ENCODE peak calls at places on chromosomes 12 and 14, in nine cellular contexts. M is body of pancreas; A is neural progenitor cell; O is SK-N-SH; Q is transverse colon; Y is SJSA1; D is adrenal gland; P is CD4-positive, CD25-positive, alpha-beta regulatory T cell; K is right cardiac atrium. J is an unnamed sample.

GRCh38 chr14:50822501-50823042 is 8.4 kb downstream of the NIN start:
- DNase-seq in M (no peak), A (no peak), O (no peak), Q (no peak), Y (no peak), D (no peak), P (peak; percentile 11), K (no peak), J (no peak)

GRCh38 chr12:57240926-57241555 is 9.9 kb downstream of the STAC3 start:
- DNase-seq in M (no peak), A (peak; percentile 72), O (peak; percentile 63), Q (peak; percentile 28), Y (no peak), D (no peak), P (no peak), K (no peak), J (peak; percentile 100)

GRCh38 chr12:118189761-118190181 is 53.8 kb downstream of the PEBP1 start:
- DNase-seq in M (peak; percentile 19), A (peak; percentile 59), O (peak; percentile 53), Q (no peak), Y (no peak), D (peak; percentile 39), P (no peak), K (peak; percentile 70), J (peak; percentile 79)

GRCh38 chr14:94559638-94560290 is 1.5 kb upstream of the SERPINA4 start:
- DNase-seq in M (no peak), A (no peak), O (no peak), Q (no peak), Y (no peak), D (no peak), P (no peak), K (peak; percentile 65), J (no peak)

GRCh38 chr14:33464563-33464962 is 486.3 kb downstream of the EGLN3 start:
- DNase-seq in M (no peak), A (no peak), O (no peak), Q (no peak), Y (no peak), D (no peak), P (no peak), K (no peak), J (no peak)

GRCh38 chr12:57452181-57452936 is 2.7 kb upstream of the INHBE start:
- DNase-seq in M (no peak), A (no peak), O (no peak), Q (no peak), Y (no peak), D (no peak), P (no peak), K (no peak), J (peak; percentile 68)

GRCh38 chr12:68154768-68155167 is 4.8 kb downstream of the IFNG start:
- DNase-seq in M (no peak), A (no peak), O (no peak), Q (no peak), Y (no peak), D (no peak), P (no peak), K (no peak), J (peak; percentile 32)

GRCh38 chr14:29548948-29549370 is 378.7 kb downstream of the PRKD1 start:
- DNase-seq in M (no peak), A (peak; percentile 69), O (peak; percentile 23), Q (no peak), Y (no peak), D (peak; percentile 20), P (peak; percentile 16), K (no peak), J (peak; percentile 15)

GRCh38 chr14:105092124-105092911 is 27.1 kb upstream of the GPR132 start:
- DNase-seq in M (peak; percentile 36), A (peak; percentile 26), O (peak; percentile 72), Q (peak; percentile 81), Y (no peak), D (no peak), P (no peak), K (peak; percentile 68), J (no peak)

GRCh38 chr14:96168581-96168980 is 36.1 kb upstream of the BDKRB2 start:
- DNase-seq in M (no peak), A (no peak), O (no peak), Q (no peak), Y (no peak), D (no peak), P (no peak), K (no peak), J (no peak)

GRCh38 chr12:118312578-118312977 is 60.1 kb downstream of the TAOK3 start:
- DNase-seq in M (no peak), A (no peak), O (no peak), Q (no peak), Y (no peak), D (no peak), P (peak; percentile 18), K (no peak), J (no peak)

GRCh38 chr14:59630281-59630963 is 53.8 kb upstream of the CCDC175 start:
- DNase-seq in M (no peak), A (peak; percentile 82), O (peak; percentile 89), Q (no peak), Y (no peak), D (no peak), P (no peak), K (peak; percentile 48), J (no peak)
- H3K4me3 ChIP-seq in M (no peak overlapping the region), A (peak overlapping the region; percentile 82), O (peak overlapping the region; percentile 57), Q (no peak overlapping the region), Y (no peak overlapping the region), D (no peak overlapping the region), P (no peak overlapping the region), K (peak overlapping the region; percentile 9), J (no peak overlapping the region)

GRCh38 chr12:124420041-124420765 is 125.3 kb downstream of the RFLNA start:
- DNase-seq in M (no peak), A (no peak), O (no peak), Q (no peak), Y (no peak), D (no peak), P (no peak), K (no peak), J (no peak)
- H3K27ac ChIP-seq in M (no peak overlapping the region), A (no peak overlapping the region), O (no peak overlapping the region), Q (peak overlapping the region; percentile 97), Y (no peak overlapping the region), D (no peak overlapping the region), P (no peak overlapping the region), K (peak overlapping the region; percentile 11), J (no peak overlapping the region)

GRCh38 chr14:67004521-67004920 is 184.7 kb upstream of the GARIN2 start:
- DNase-seq in M (no peak), A (no peak), O (no peak), Q (no peak), Y (no peak), D (no peak), P (no peak), K (no peak), J (no peak)
- H3K4me3 ChIP-seq in M (no peak overlapping the region), A (no peak overlapping the region), O (no peak overlapping the region), Q (no peak overlapping the region), Y (no peak overlapping the region), D (no peak overlapping the region), P (no peak overlapping the region), K (no peak overlapping the region), J (no peak overlapping the region)

DNA sequence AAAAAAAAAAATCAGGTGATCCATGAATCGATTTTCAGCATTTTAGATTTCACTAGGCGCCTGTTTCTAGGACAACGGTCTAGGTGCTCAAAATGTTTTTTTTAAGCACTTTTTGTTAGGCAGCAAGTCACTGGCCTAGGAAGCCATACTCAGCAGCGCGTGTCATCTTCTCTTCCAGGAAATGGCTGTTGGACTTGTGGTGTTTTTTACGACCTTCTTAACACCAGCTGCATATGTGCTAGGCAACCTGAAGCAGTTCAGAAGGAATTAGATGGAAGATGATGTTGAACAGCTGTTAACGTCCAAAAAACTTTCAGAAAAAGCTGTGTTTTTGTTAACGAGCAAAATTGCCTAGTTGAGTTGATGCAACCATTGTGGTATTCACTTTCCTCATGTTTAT is 868 bp downstream of the COX8C start:
- DNase-seq in M (no peak), A (no peak), O (no peak), Q (no peak), Y (no peak), D (no peak), P (peak; percentile 16), K (no peak), J (peak; percentile 11)
- H3K27ac ChIP-seq in M (no peak overlapping the region), A (no peak overlapping the region), O (no peak overlapping the region), Q (no peak overlapping the region), Y (no peak overlapping the region), D (no peak overlapping the region), P (no peak overlapping the region), K (no peak overlapping the region), J (no peak overlapping the region)

DNA sequence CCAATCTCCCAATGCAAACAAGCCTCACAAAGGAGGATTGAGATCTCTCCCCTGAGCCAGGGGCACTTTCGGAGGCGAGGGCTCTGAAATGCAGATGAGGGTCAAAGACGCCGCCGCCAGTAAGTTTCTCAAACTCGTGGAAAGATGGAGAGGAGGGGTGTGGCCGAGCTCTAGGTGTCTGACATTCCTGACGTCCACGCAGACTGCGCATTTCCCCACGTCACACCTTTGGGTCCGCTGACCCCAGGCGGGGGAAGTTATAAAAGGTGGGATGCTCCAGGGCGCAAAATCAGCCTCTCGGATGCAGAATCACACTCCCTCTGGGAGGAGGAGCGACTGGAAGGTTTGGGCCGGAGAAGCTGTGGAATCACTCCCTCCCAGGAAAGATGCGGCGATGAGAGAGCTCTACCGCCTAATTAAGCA is 2.1 kb downstream of the COL2A1 start:
- DNase-seq in M (no peak), A (peak; percentile 66), O (peak; percentile 53), Q (no peak), Y (peak; percentile 88), D (no peak), P (no peak), K (no peak), J (peak; percentile 62)
- H3K4me3 ChIP-seq in M (no peak overlapping the region), A (peak overlapping the region; percentile 66), O (peak overlapping the region; percentile 54), Q (no peak overlapping the region), Y (no peak overlapping the region), D (no peak overlapping the region), P (peak overlapping the region; percentile 37), K (peak overlapping the region; percentile 44), J (peak overlapping the region; percentile 61)

GRCh38 chr12:109618091-109618490 is 44.5 kb downstream of the MVK start:
- DNase-seq in M (no peak), A (no peak), O (no peak), Q (no peak), Y (no peak), D (no peak), P (no peak), K (no peak), J (no peak)
- H3K27ac ChIP-seq in M (no peak overlapping the region), A (peak overlapping the region; percentile 20), O (no peak overlapping the region), Q (no peak overlapping the region), Y (no peak overlapping the region), D (no peak overlapping the region), P (no peak overlapping the region), K (no peak overlapping the region), J (no peak overlapping the region)

DNA sequence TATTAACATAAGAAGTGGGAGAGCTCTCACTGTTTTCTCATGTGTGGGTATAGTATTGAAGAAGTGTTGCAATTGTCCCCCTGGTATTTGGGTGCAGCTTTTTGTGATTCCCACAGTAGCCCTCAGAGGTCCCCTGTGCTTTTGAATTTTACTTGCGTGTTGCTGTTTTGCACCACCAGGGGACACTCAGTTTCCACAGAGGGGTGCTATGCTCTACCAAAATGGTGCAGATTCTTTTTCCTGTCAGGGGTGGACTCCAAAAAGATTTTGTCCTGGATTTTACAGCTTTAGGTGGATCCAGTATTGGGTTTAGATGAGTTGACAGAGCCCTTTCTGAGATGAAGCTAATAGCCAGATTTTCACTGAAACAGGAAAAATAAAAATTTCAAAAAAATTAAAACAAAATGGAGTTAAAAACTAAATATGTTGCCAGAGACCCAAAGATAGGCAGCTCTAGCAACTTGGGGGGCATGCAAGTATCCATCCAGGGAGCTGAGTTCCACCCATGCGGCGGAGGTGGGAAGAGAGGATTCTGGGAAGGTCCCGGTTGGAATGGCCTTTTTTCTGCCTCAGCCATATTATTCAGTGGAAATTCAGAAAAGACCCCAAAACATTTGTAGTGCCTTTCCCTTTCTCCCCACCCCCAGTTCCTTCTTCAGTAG is 50.2 kb downstream of the TTLL5 start:
- DNase-seq in M (peak; percentile 56), A (peak; percentile 59), O (peak; percentile 34), Q (no peak), Y (peak; percentile 42), D (peak; percentile 49), P (peak; percentile 58), K (peak; percentile 40), J (peak; percentile 79)
- H3K4me3 ChIP-seq in M (no peak overlapping the region), A (no peak overlapping the region), O (no peak overlapping the region), Q (no peak overlapping the region), Y (no peak overlapping the region), D (no peak overlapping the region), P (no peak overlapping the region), K (no peak overlapping the region), J (peak overlapping the region; percentile 6)